ENCODE peak calls at places on chromosomes 2 and 18, in eight cellular contexts. L is EL; G is stimulated activated CD8-positive, alpha-beta memory T cell treated with anti-CD3 and anti-CD28 coated beads, Interleukin-4, amount 100 ng/mL, for 48 hours; C is right atrium auricular region; H is MG63; Q is HS-27A; J is HCT116; I is left ventricle myocardium inferior. D is an unnamed sample.

GRCh38 chr2:20501974-20502373 is 55.1 kb downstream of the RHOB start:
- DNase-seq in L (peak), G (no peak), C (no peak), H (peak), Q (peak), J (no peak), I (no peak), D (peak)

GRCh38 chr18:44507729-44508325 is 172.9 kb upstream of the SETBP1 start:
- DNase-seq in L (no peak), G (peak), C (no peak), H (no peak), Q (no peak), J (no peak), I (peak), D (no peak)

GRCh38 chr2:222933458-222933857 is 72.6 kb downstream of the ACSL3 start:
- DNase-seq in L (no peak), G (no peak), C (no peak), H (no peak), Q (no peak), J (no peak), I (no peak), D (no peak)

GRCh38 chr18:77992057-77992456 is 742.4 kb downstream of the GALR1 start:
- DNase-seq in L (no peak), G (no peak), C (no peak), H (no peak), Q (no peak), J (no peak), I (no peak), D (no peak)

GRCh38 chr2:147756103-147756502 is 88.7 kb upstream of the ACVR2A start:
- DNase-seq in L (no peak), G (no peak), C (no peak), H (no peak), Q (no peak), J (no peak), I (no peak), D (no peak)

GRCh38 chr2:27262379-27263286 is at the start of gene SLC30A3:
- DNase-seq in L (peak), G (peak), C (no peak), H (no peak), Q (no peak), J (peak), I (peak), D (no peak)

GRCh38 chr2:200168641-200169265 is 137.7 kb upstream of the SPATS2L start:
- DNase-seq in L (peak), G (no peak), C (no peak), H (no peak), Q (no peak), J (no peak), I (no peak), D (no peak)

GRCh38 chr2:237591021-237591370 is 462 bp upstream of the RAB17 start:
- DNase-seq in L (no peak), G (no peak), C (no peak), H (peak), Q (no peak), J (peak), I (no peak), D (no peak)

GRCh38 chr2:12731701-12732280 is 15.1 kb downstream of the TRIB2 start:
- DNase-seq in L (no peak), G (no peak), C (no peak), H (no peak), Q (no peak), J (no peak), I (no peak), D (no peak)

GRCh38 chr2:224178085-224178484 is 139.0 kb upstream of the SERPINE2 start:
- DNase-seq in L (no peak), G (no peak), C (no peak), H (no peak), Q (no peak), J (no peak), I (no peak), D (peak)

GRCh38 chr2:215454519-215454918 is 18.7 kb upstream of the FN1 start:
- DNase-seq in L (peak), G (no peak), C (no peak), H (no peak), Q (no peak), J (peak), I (no peak), D (no peak)

GRCh38 chr2:225100269-225100668 is 58.0 kb upstream of the DOCK10 start:
- DNase-seq in L (peak), G (no peak), C (no peak), H (no peak), Q (no peak), J (no peak), I (no peak), D (peak)

GRCh38 chr2:54657664-54658083 is 65.8 kb upstream of the EML6 start:
- DNase-seq in L (peak), G (peak), C (no peak), H (peak), Q (no peak), J (peak), I (peak), D (peak)

GRCh38 chr2:240946046-240946445 is 39.9 kb downstream of the CROCC2 start:
- DNase-seq in L (no peak), G (no peak), C (no peak), H (no peak), Q (no peak), J (no peak), I (no peak), D (no peak)

GRCh38 chr18:45910405-45911023 is 56.6 kb downstream of the EPG5 start:
- DNase-seq in L (peak), G (peak), C (no peak), H (peak), Q (peak), J (peak), I (peak), D (peak)

GRCh38 chr2:124875627-124876244 is 850.6 kb downstream of the CNTNAP5 start:
- DNase-seq in L (no peak), G (no peak), C (no peak), H (no peak), Q (no peak), J (no peak), I (no peak), D (no peak)

GRCh38 chr2:100270381-100271146 is 51.7 kb downstream of the LONRF2 start:
- DNase-seq in L (no peak), G (no peak), C (no peak), H (no peak), Q (no peak), J (no peak), I (no peak), D (no peak)

GRCh38 chr2:88601302-88601701 is 26.0 kb downstream of the EIF2AK3 start:
- DNase-seq in L (no peak), G (no peak), C (no peak), H (no peak), Q (no peak), J (no peak), I (no peak), D (peak)

GRCh38 chr2:26770986-26771586 is 7.0 kb downstream of the SLC35F6 start:
- DNase-seq in L (peak), G (peak), C (peak), H (peak), Q (no peak), J (no peak), I (peak), D (peak)

GRCh38 chr2:26356771-26357170 is 10.2 kb upstream of the ADGRF3 start:
- DNase-seq in L (no peak), G (no peak), C (no peak), H (no peak), Q (no peak), J (no peak), I (no peak), D (peak)

GRCh38 chr18:45050712-45051639 is 370.3 kb downstream of the SETBP1 start:
- DNase-seq in L (peak), G (no peak), C (no peak), H (no peak), Q (peak), J (no peak), I (no peak), D (peak)

GRCh38 chr18:44741551-44741950 is 60.9 kb downstream of the SETBP1 start:
- DNase-seq in L (no peak), G (no peak), C (no peak), H (no peak), Q (no peak), J (no peak), I (no peak), D (no peak)

GRCh38 chr18:58013241-58014211 is 30.5 kb upstream of the NEDD4L start:
- DNase-seq in L (peak), G (no peak), C (no peak), H (peak), Q (no peak), J (no peak), I (no peak), D (peak)

GRCh38 chr2:223363085-223363484 is 239.1 kb downstream of the SCG2 start:
- DNase-seq in L (no peak), G (no peak), C (no peak), H (no peak), Q (no peak), J (no peak), I (no peak), D (no peak)

GRCh38 chr18:49055787-49056186 is 105.0 kb upstream of the SMAD7 start:
- DNase-seq in L (peak), G (peak), C (peak), H (peak), Q (peak), J (no peak), I (peak), D (peak)

GRCh38 chr2:234869969-234870368 is 81.8 kb upstream of the SH3BP4 start:
- DNase-seq in L (no peak), G (no peak), C (no peak), H (no peak), Q (no peak), J (no peak), I (no peak), D (no peak)

GRCh38 chr2:121907905-121908304 is 152.5 kb downstream of the TSN start:
- DNase-seq in L (no peak), G (no peak), C (no peak), H (no peak), Q (no peak), J (no peak), I (no peak), D (no peak)